ENCODE peak calls at places on chromosomes 5 and 9, in five cellular contexts. P is epithelial cell of esophagus, K is psoas muscle, M is GM20000, U is fibroblast of the aortic adventitia. L is an unnamed sample.

GRCh38 chr5:93246093-93246855 is 334.7 kb downstream of the NR2F1-AS1 start:
- DNase-seq in K (no peak), P (no peak), M (no peak), U (peak; percentile 57), L (peak; percentile 15)

GRCh38 chr5:137836997-137837396 is 30.7 kb upstream of the MYOT start:
- DNase-seq in U (peak; percentile 54), K (no peak), P (peak; percentile 21), M (no peak), L (no peak)

GRCh38 chr5:94793113-94793815 is 174.8 kb downstream of the SLF1 start:
- DNase-seq in M (peak; percentile 79), P (no peak), U (peak; percentile 77), K (no peak), L (no peak)

GRCh38 chr9:38621434-38622082 is 1.2 kb upstream of the ANKRD18A start:
- DNase-seq in U (no peak), P (peak; percentile 49), M (peak; percentile 31), K (peak; percentile 50), L (peak; percentile 8)

GRCh38 chr5:37738057-37738691 is 101.7 kb downstream of the GDNF start:
- DNase-seq in M (peak; percentile 31), K (no peak), P (peak; percentile 92), U (peak; percentile 90), L (no peak)

GRCh38 chr5:150774145-150774544 is 4.4 kb upstream of the SMIM3 start:
- DNase-seq in K (no peak), U (peak; percentile 94), P (peak; percentile 93), M (no peak), L (no peak)

GRCh38 chr9:129624168-129624759 is 1.7 kb upstream of the NTMT1 start:
- DNase-seq in P (peak; percentile 59), U (peak; percentile 65), M (peak; percentile 85), K (no peak), L (peak; percentile 89)

GRCh38 chr9:38284768-38285080 is 107.8 kb upstream of the ALDH1B1 start:
- DNase-seq in P (no peak), U (no peak), K (no peak), M (no peak), L (no peak)

GRCh38 chr5:96324708-96325107 is 108.3 kb downstream of the PCSK1 start:
- DNase-seq in P (peak; percentile 92), K (no peak), U (peak; percentile 88), M (no peak), L (no peak)

GRCh38 chr5:73630760-73631159 is 4.8 kb downstream of the ARHGEF28 start:
- DNase-seq in M (no peak), P (no peak), U (no peak), K (no peak), L (no peak)

GRCh38 chr5:65483474-65484346 is 2.0 kb upstream of the ADAMTS6 start:
- DNase-seq in M (peak; percentile 72), P (peak; percentile 73), K (no peak), U (peak; percentile 90), L (no peak)
- TF ChIP-seq CTCF in M (no peak), P (peak; percentile 61), K (peak; percentile 69), U (peak; percentile 52), L (peak; percentile 69)

DNA sequence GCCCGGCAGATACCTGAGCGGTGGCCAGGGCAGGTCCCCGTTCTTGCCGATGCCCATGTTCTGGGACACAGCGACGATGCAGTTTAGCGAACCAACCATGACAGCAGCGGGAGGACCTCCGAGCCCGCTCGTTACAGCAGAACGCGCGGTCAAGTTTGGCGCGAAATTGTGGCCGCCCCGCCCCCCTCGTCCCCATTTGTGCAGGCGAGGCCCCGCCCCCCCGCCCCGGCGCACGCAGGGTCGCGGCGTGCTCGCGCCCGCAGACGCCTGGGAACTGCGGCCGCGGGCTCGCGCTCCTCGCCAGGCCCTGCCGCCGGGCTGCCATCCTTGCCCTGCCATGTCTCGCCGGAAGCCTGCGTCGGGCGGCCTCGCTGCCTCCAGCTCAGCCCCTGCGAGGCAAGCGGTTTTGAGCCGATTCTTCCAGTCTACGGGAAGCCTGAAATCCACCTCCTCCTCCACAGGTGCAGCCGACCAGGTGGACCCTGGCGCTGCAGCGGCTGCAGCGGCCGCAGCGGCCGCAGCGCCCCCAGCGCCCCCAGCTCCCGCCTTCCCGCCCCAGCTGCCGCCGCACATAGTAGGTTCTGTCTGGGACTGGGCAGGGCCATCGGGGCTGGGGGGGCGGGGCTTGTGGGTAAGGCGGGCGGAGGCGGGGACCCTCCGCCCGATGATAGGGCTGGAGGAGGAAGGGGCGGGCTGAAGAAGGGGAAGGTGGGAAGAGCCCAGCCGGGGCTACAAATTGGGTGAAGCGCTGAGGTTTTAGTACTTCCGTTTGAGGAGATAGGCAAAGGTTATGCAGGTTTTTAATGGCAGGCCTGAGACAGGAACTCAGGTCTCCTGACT is at the start of the genes DHFR and MSH3:
- DNase-seq in P (peak; percentile 92), U (peak; percentile 77), M (peak; percentile 95), K (peak; percentile 93), L (peak; percentile 84)
- TF ChIP-seq CTCF in P (no peak), U (no peak), M (no peak), K (no peak), L (peak; percentile 25)

DNA sequence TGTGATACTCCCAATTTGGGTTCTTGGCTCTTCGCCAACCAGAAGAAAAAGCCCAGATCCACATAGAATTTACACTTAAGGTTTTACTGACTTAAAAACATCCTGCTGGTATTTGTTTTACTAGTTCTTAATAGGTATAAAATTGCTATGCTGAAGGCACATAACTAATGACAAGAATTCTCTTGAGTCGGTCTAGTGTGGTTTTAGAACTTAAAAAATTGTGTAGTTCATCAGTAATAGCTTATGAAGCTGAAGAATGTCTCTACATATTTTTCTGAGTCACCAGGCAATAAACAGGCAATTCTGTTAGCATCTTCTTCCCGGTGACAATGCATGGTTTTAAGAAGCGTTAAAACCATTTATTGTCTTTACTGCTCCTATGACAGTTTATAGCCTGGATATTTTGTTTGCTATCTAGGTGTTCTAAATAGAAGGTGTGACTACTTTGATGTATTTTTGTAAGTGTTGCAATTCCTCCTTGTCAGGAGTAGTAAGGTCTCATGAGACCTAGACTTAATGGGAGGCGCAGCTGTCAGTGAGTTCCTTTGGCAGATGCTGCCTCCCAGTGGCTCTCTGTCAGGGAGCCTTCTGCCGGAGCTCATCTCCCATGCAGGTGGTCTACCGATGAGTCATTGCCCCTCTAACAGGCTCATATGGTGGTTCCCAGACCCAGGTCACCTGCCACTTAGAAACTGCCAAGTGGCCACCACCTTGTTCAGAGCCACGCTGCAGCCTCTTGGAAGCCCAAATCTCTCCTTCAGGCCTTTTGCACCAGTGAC is 173.8 kb downstream of the MAST4 start:
- DNase-seq in U (peak; percentile 8), K (no peak), P (no peak), M (no peak), L (no peak)
- TF ChIP-seq CTCF in U (peak; percentile 25), K (peak; percentile 16), P (peak; percentile 13), M (no peak), L (peak; percentile 50)

DNA sequence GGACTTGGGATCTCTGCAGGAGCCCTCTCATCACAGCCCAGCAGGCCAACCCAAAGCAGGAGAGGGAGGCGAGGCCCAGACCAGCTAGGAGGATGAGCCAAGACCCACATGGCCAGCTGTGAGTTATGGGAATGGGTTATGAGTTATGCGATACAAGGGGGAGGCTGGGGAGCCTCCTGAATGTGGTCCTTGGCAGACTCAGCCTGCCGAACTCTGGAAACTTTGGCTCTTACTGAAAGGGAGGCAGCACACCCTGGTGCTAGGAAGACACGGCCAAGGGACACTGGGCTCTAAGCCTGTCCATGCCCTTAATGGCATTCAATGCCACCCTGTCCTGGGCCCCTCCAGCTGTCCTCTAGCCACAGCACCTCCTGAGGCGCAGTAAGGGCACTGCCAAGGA is 7.7 kb upstream of the VAV2 start:
- DNase-seq in U (no peak), K (no peak), P (no peak), M (no peak), L (no peak)
- TF ChIP-seq CTCF in U (no peak), K (no peak), P (no peak), M (no peak), L (no peak)

DNA sequence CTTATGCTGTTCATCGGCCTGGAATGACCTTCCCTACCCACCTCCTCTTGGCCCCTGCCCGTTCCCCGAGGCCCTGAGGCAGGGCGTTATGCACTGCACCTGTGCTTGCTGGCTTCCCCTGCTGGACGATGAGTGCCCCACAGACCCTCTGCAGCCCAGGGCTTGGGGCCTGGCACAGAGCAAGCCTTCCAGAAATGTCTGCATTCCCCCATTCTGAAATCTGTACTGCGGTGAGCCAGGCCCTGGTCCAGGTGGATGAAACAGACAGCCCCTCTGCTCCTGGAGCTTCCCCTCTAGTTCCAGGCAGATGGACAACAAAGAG is 35.0 kb downstream of the UNC5A start:
- DNase-seq in M (no peak), U (no peak), P (no peak), K (no peak), L (no peak)
- TF ChIP-seq CTCF in M (no peak), U (no peak), P (no peak), K (no peak), L (no peak)

GRCh38 chr5:128844354-128844923 is 120.8 kb upstream of the SLC27A6 start:
- DNase-seq in M (peak; percentile 6), P (peak; percentile 39), U (peak; percentile 43), K (no peak), L (no peak)
- TF ChIP-seq CTCF in M (no peak), P (no peak), U (no peak), K (peak; percentile 31), L (peak; percentile 73)

GRCh38 chr5:127551410-127552041 is 34.1 kb downstream of the PRRC1 start:
- DNase-seq in K (no peak), M (no peak), P (no peak), U (no peak), L (no peak)
- TF ChIP-seq CTCF in K (no peak), M (no peak), P (no peak), U (no peak), L (no peak)

DNA sequence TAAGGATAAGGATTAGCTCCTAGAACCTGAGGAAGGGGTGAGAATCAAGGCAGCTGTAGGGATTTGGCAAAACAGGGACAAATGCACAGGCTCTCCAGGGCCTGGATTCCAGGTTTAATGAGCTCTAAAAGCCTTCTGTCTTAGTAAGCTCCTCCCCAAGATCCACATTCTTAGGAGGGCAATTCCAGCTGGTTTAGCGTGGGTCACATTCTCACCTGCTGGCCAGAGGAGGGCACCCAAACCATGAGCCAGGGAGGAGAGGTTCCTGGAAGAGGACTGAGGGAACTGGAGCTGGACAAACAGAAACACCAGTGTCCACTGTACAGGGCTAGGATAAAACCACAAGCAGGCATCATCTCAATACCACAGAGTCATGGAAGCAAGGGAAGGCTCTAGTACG is 480.0 kb downstream of the CCDC171 start:
- DNase-seq in P (no peak), U (peak; percentile 50), K (no peak), M (no peak), L (no peak)
- TF ChIP-seq CTCF in P (no peak), U (peak; percentile 31), K (no peak), M (no peak), L (no peak)

DNA sequence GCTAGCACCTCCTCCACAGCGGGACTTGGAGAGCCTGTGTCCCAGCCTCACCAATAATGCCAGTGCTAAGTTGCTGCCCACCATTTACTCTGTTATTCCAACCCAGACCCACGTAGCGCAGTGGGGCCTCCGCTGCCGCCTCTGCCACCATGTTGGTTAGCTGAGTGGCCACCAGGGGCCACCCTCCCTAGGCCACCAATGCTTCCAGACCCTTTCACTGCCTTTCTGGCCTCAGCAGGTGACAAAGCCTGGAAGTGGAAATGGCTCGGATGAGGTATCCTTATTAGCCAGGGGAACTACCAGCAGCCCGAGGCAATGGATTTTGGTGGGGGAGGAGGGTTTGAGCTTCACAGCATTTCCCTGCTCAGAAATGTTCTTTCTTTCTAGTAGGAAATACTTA is 110.1 kb downstream of the OSTF1 start:
- DNase-seq in U (no peak), P (no peak), M (no peak), K (no peak), L (no peak)
- TF ChIP-seq CTCF in U (peak; percentile 12), P (no peak), M (no peak), K (no peak), L (peak; percentile 34)